ENCODE peak calls at places on chromosomes 3 and 15, in eight cellular contexts. One of them, this sample, is unnamed.

GRCh38 chr3:58608648-58609047 is 31.5 kb upstream of the FAM107A start:
- DNase-seq in activated B cell treated with CpG ODN at 0.5 μM for 24 hours: no peak
- DNase-seq in IMR-90: no peak
- DNase-seq in natural killer cell: no peak
- DNase-seq in fibroblast of pulmonary artery: no peak
- DNase-seq in GM10248: no peak
- DNase-seq in nephron progenitor cell: no peak
- DNase-seq in foreskin fibroblast: no peak
- DNase-seq in this sample: no peak

GRCh38 chr15:64013179-64014043 is 32.9 kb downstream of the DAPK2 start:
- DNase-seq in activated B cell treated with CpG ODN at 0.5 μM for 24 hours: no peak
- DNase-seq in IMR-90: no peak
- DNase-seq in natural killer cell: no peak
- DNase-seq in fibroblast of pulmonary artery: no peak
- DNase-seq in GM10248: no peak
- DNase-seq in nephron progenitor cell: no peak
- DNase-seq in foreskin fibroblast: no peak
- DNase-seq in this sample: no peak

GRCh38 chr3:112043621-112044201 is 9.2 kb downstream of the TMPRSS7 start:
- DNase-seq in activated B cell treated with CpG ODN at 0.5 μM for 24 hours: no peak
- DNase-seq in IMR-90: peak
- DNase-seq in natural killer cell: no peak
- DNase-seq in fibroblast of pulmonary artery: peak
- DNase-seq in GM10248: peak
- DNase-seq in nephron progenitor cell: peak
- DNase-seq in foreskin fibroblast: peak
- DNase-seq in this sample: peak

GRCh38 chr3:138491971-138492370 is 57.6 kb downstream of the ESYT3 start:
- DNase-seq in activated B cell treated with CpG ODN at 0.5 μM for 24 hours: no peak
- DNase-seq in IMR-90: no peak
- DNase-seq in natural killer cell: no peak
- DNase-seq in fibroblast of pulmonary artery: no peak
- DNase-seq in GM10248: no peak
- DNase-seq in nephron progenitor cell: no peak
- DNase-seq in foreskin fibroblast: no peak
- DNase-seq in this sample: no peak

GRCh38 chr3:28973621-28974020 is 307.2 kb upstream of the RBMS3 start:
- DNase-seq in activated B cell treated with CpG ODN at 0.5 μM for 24 hours: no peak
- DNase-seq in IMR-90: no peak
- DNase-seq in natural killer cell: no peak
- DNase-seq in fibroblast of pulmonary artery: no peak
- DNase-seq in GM10248: no peak
- DNase-seq in nephron progenitor cell: no peak
- DNase-seq in foreskin fibroblast: peak
- DNase-seq in this sample: no peak

GRCh38 chr3:81920805-81921204 is 159.4 kb upstream of the GBE1 start:
- DNase-seq in activated B cell treated with CpG ODN at 0.5 μM for 24 hours: no peak
- DNase-seq in IMR-90: no peak
- DNase-seq in natural killer cell: no peak
- DNase-seq in fibroblast of pulmonary artery: peak
- DNase-seq in GM10248: no peak
- DNase-seq in nephron progenitor cell: no peak
- DNase-seq in foreskin fibroblast: no peak
- DNase-seq in this sample: no peak

GRCh38 chr15:77033729-77034619 is 36.9 kb downstream of the TSPAN3 start:
- DNase-seq in activated B cell treated with CpG ODN at 0.5 μM for 24 hours: peak
- DNase-seq in IMR-90: no peak
- DNase-seq in natural killer cell: peak
- DNase-seq in fibroblast of pulmonary artery: no peak
- DNase-seq in GM10248: no peak
- DNase-seq in nephron progenitor cell: no peak
- DNase-seq in foreskin fibroblast: no peak
- DNase-seq in this sample: peak

GRCh38 chr15:38053786-38054185 is 119.3 kb downstream of the TMCO5A start:
- DNase-seq in activated B cell treated with CpG ODN at 0.5 μM for 24 hours: no peak
- DNase-seq in IMR-90: peak
- DNase-seq in natural killer cell: no peak
- DNase-seq in fibroblast of pulmonary artery: no peak
- DNase-seq in GM10248: no peak
- DNase-seq in nephron progenitor cell: no peak
- DNase-seq in foreskin fibroblast: no peak
- DNase-seq in this sample: no peak

GRCh38 chr15:77224352-77224751 is 153.4 kb upstream of the TSPAN3 start:
- DNase-seq in activated B cell treated with CpG ODN at 0.5 μM for 24 hours: no peak
- DNase-seq in IMR-90: no peak
- DNase-seq in natural killer cell: no peak
- DNase-seq in fibroblast of pulmonary artery: no peak
- DNase-seq in GM10248: no peak
- DNase-seq in nephron progenitor cell: no peak
- DNase-seq in foreskin fibroblast: no peak
- DNase-seq in this sample: no peak

GRCh38 chr15:70791248-70791647 is 27.9 kb upstream of the UACA start:
- DNase-seq in activated B cell treated with CpG ODN at 0.5 μM for 24 hours: no peak
- DNase-seq in IMR-90: no peak
- DNase-seq in natural killer cell: no peak
- DNase-seq in fibroblast of pulmonary artery: no peak
- DNase-seq in GM10248: no peak
- DNase-seq in nephron progenitor cell: no peak
- DNase-seq in foreskin fibroblast: no peak
- DNase-seq in this sample: no peak

GRCh38 chr3:110479676-110480075 is 591.9 kb upstream of the NECTIN3 start:
- DNase-seq in activated B cell treated with CpG ODN at 0.5 μM for 24 hours: no peak
- DNase-seq in IMR-90: no peak
- DNase-seq in natural killer cell: no peak
- DNase-seq in fibroblast of pulmonary artery: no peak
- DNase-seq in GM10248: no peak
- DNase-seq in nephron progenitor cell: no peak
- DNase-seq in foreskin fibroblast: no peak
- DNase-seq in this sample: no peak

GRCh38 chr15:52663895-52664294 is 15.3 kb downstream of the ATOSA start:
- DNase-seq in activated B cell treated with CpG ODN at 0.5 μM for 24 hours: no peak
- DNase-seq in IMR-90: no peak
- DNase-seq in natural killer cell: no peak
- DNase-seq in fibroblast of pulmonary artery: no peak
- DNase-seq in GM10248: no peak
- DNase-seq in nephron progenitor cell: no peak
- DNase-seq in foreskin fibroblast: no peak
- DNase-seq in this sample: no peak

GRCh38 chr3:175434591-175434990 is 575.5 kb downstream of the NAALADL2 start:
- DNase-seq in activated B cell treated with CpG ODN at 0.5 μM for 24 hours: no peak
- DNase-seq in IMR-90: peak
- DNase-seq in natural killer cell: no peak
- DNase-seq in fibroblast of pulmonary artery: no peak
- DNase-seq in GM10248: no peak
- DNase-seq in nephron progenitor cell: no peak
- DNase-seq in foreskin fibroblast: no peak
- DNase-seq in this sample: no peak

GRCh38 chr3:38314767-38315487 is 31.7 kb upstream of the XYLB start:
- DNase-seq in activated B cell treated with CpG ODN at 0.5 μM for 24 hours: no peak
- DNase-seq in IMR-90: no peak
- DNase-seq in natural killer cell: no peak
- DNase-seq in fibroblast of pulmonary artery: no peak
- DNase-seq in GM10248: no peak
- DNase-seq in nephron progenitor cell: no peak
- DNase-seq in foreskin fibroblast: no peak
- DNase-seq in this sample: no peak

GRCh38 chr3:182793663-182794454 is 555 bp downstream of the ATP11B start:
- DNase-seq in activated B cell treated with CpG ODN at 0.5 μM for 24 hours: no peak
- DNase-seq in IMR-90: peak
- DNase-seq in natural killer cell: peak
- DNase-seq in fibroblast of pulmonary artery: peak
- DNase-seq in GM10248: no peak
- DNase-seq in nephron progenitor cell: no peak
- DNase-seq in foreskin fibroblast: peak
- DNase-seq in this sample: peak

GRCh38 chr3:67349551-67350174 is 304.7 kb downstream of the SUCLG2 start:
- DNase-seq in activated B cell treated with CpG ODN at 0.5 μM for 24 hours: no peak
- DNase-seq in IMR-90: peak
- DNase-seq in natural killer cell: no peak
- DNase-seq in fibroblast of pulmonary artery: no peak
- DNase-seq in GM10248: peak
- DNase-seq in nephron progenitor cell: no peak
- DNase-seq in foreskin fibroblast: peak
- DNase-seq in this sample: no peak

GRCh38 chr15:85314139-85314538 is 66.3 kb upstream of the AKAP13 start:
- DNase-seq in activated B cell treated with CpG ODN at 0.5 μM for 24 hours: no peak
- DNase-seq in IMR-90: peak
- DNase-seq in natural killer cell: no peak
- DNase-seq in fibroblast of pulmonary artery: no peak
- DNase-seq in GM10248: no peak
- DNase-seq in nephron progenitor cell: no peak
- DNase-seq in foreskin fibroblast: no peak
- DNase-seq in this sample: no peak

GRCh38 chr3:47266709-47267489 is 15.7 kb downstream of the KIF9 start:
- DNase-seq in activated B cell treated with CpG ODN at 0.5 μM for 24 hours: peak
- DNase-seq in IMR-90: peak
- DNase-seq in natural killer cell: no peak
- DNase-seq in fibroblast of pulmonary artery: peak
- DNase-seq in GM10248: peak
- DNase-seq in nephron progenitor cell: no peak
- DNase-seq in foreskin fibroblast: peak
- DNase-seq in this sample: no peak

GRCh38 chr3:23937296-23937695 is 7.8 kb upstream of the NR1D2 start:
- DNase-seq in activated B cell treated with CpG ODN at 0.5 μM for 24 hours: no peak
- DNase-seq in IMR-90: no peak
- DNase-seq in natural killer cell: no peak
- DNase-seq in fibroblast of pulmonary artery: no peak
- DNase-seq in GM10248: no peak
- DNase-seq in nephron progenitor cell: no peak
- DNase-seq in foreskin fibroblast: no peak
- DNase-seq in this sample: no peak

GRCh38 chr3:58568572-58569286 is 8.5 kb downstream of the FAM107A start:
- DNase-seq in activated B cell treated with CpG ODN at 0.5 μM for 24 hours: peak
- DNase-seq in IMR-90: peak
- DNase-seq in natural killer cell: peak
- DNase-seq in fibroblast of pulmonary artery: peak
- DNase-seq in GM10248: peak
- DNase-seq in nephron progenitor cell: peak
- DNase-seq in foreskin fibroblast: peak
- DNase-seq in this sample: peak

GRCh38 chr3:61627768-61628185 is 66.4 kb downstream of the PTPRG start:
- DNase-seq in activated B cell treated with CpG ODN at 0.5 μM for 24 hours: no peak
- DNase-seq in IMR-90: peak
- DNase-seq in natural killer cell: no peak
- DNase-seq in fibroblast of pulmonary artery: peak
- DNase-seq in GM10248: no peak
- DNase-seq in nephron progenitor cell: no peak
- DNase-seq in foreskin fibroblast: peak
- DNase-seq in this sample: no peak

DNA sequence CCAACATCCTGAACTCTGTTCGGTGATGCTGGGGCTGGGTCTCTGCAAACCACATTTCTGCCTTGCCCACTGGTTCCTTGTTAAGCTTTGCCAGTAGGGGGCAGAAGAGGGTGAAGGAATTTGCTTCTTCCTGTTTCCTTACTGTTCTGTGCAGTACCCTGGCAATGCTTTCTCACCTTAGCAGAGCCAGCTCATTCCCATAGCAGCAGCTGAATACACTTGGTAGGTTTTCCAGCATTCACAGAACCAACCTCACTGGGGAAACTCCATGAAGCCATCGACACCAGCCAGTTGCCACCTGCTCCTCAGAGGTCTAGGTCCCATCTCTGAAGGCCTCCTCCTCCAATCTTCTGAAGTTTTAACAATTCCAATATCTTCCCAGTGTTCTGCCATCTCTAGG is 308.4 kb downstream of the PDCD6IP start:
- DNase-seq in activated B cell treated with CpG ODN at 0.5 μM for 24 hours: no peak
- DNase-seq in IMR-90: no peak
- DNase-seq in natural killer cell: no peak
- DNase-seq in fibroblast of pulmonary artery: peak
- DNase-seq in GM10248: peak
- DNase-seq in nephron progenitor cell: peak
- DNase-seq in foreskin fibroblast: no peak
- DNase-seq in this sample: peak
- TF ChIP-seq CTCF in activated B cell treated with CpG ODN at 0.5 μM for 24 hours: no peak
- TF ChIP-seq CTCF in IMR-90: peak
- TF ChIP-seq CTCF in natural killer cell: no peak
- TF ChIP-seq CTCF in fibroblast of pulmonary artery: peak
- TF ChIP-seq CTCF in GM10248: peak
- TF ChIP-seq CTCF in nephron progenitor cell: peak
- TF ChIP-seq CTCF in foreskin fibroblast: peak
- TF ChIP-seq CTCF in this sample: peak

GRCh38 chr3:125050486-125051172 is 5.2 kb downstream of the HEG1 start:
- DNase-seq in activated B cell treated with CpG ODN at 0.5 μM for 24 hours: no peak
- DNase-seq in IMR-90: no peak
- DNase-seq in natural killer cell: no peak
- DNase-seq in fibroblast of pulmonary artery: no peak
- DNase-seq in GM10248: no peak
- DNase-seq in nephron progenitor cell: no peak
- DNase-seq in foreskin fibroblast: no peak
- DNase-seq in this sample: no peak
- TF ChIP-seq CTCF in activated B cell treated with CpG ODN at 0.5 μM for 24 hours: no peak
- TF ChIP-seq CTCF in IMR-90: no peak
- TF ChIP-seq CTCF in natural killer cell: no peak
- TF ChIP-seq CTCF in fibroblast of pulmonary artery: no peak
- TF ChIP-seq CTCF in GM10248: no peak
- TF ChIP-seq CTCF in nephron progenitor cell: no peak
- TF ChIP-seq CTCF in foreskin fibroblast: no peak
- TF ChIP-seq CTCF in this sample: no peak

GRCh38 chr3:73520931-73521461 is 103.7 kb downstream of the PDZRN3 start:
- DNase-seq in activated B cell treated with CpG ODN at 0.5 μM for 24 hours: no peak
- DNase-seq in IMR-90: peak
- DNase-seq in natural killer cell: no peak
- DNase-seq in fibroblast of pulmonary artery: no peak
- DNase-seq in GM10248: no peak
- DNase-seq in nephron progenitor cell: no peak
- DNase-seq in foreskin fibroblast: peak
- DNase-seq in this sample: no peak

GRCh38 chr3:73512095-73512494 is 112.6 kb downstream of the PDZRN3 start:
- DNase-seq in activated B cell treated with CpG ODN at 0.5 μM for 24 hours: no peak
- DNase-seq in IMR-90: peak
- DNase-seq in natural killer cell: no peak
- DNase-seq in fibroblast of pulmonary artery: peak
- DNase-seq in GM10248: no peak
- DNase-seq in nephron progenitor cell: no peak
- DNase-seq in foreskin fibroblast: no peak
- DNase-seq in this sample: no peak

GRCh38 chr3:73513260-73513659 is 111.5 kb downstream of the PDZRN3 start:
- DNase-seq in activated B cell treated with CpG ODN at 0.5 μM for 24 hours: no peak
- DNase-seq in IMR-90: no peak
- DNase-seq in natural killer cell: no peak
- DNase-seq in fibroblast of pulmonary artery: no peak
- DNase-seq in GM10248: no peak
- DNase-seq in nephron progenitor cell: no peak
- DNase-seq in foreskin fibroblast: no peak
- DNase-seq in this sample: no peak

GRCh38 chr3:73511555-73511954 is 113.2 kb downstream of the PDZRN3 start:
- DNase-seq in activated B cell treated with CpG ODN at 0.5 μM for 24 hours: no peak
- DNase-seq in IMR-90: no peak
- DNase-seq in natural killer cell: no peak
- DNase-seq in fibroblast of pulmonary artery: no peak
- DNase-seq in GM10248: no peak
- DNase-seq in nephron progenitor cell: no peak
- DNase-seq in foreskin fibroblast: no peak
- DNase-seq in this sample: no peak

GRCh38 chr3:73516656-73517055 is 108.1 kb downstream of the PDZRN3 start:
- DNase-seq in activated B cell treated with CpG ODN at 0.5 μM for 24 hours: no peak
- DNase-seq in IMR-90: peak
- DNase-seq in natural killer cell: no peak
- DNase-seq in fibroblast of pulmonary artery: no peak
- DNase-seq in GM10248: no peak
- DNase-seq in nephron progenitor cell: no peak
- DNase-seq in foreskin fibroblast: no peak
- DNase-seq in this sample: no peak
- TF ChIP-seq CTCF in activated B cell treated with CpG ODN at 0.5 μM for 24 hours: no peak
- TF ChIP-seq CTCF in IMR-90: no peak
- TF ChIP-seq CTCF in natural killer cell: no peak
- TF ChIP-seq CTCF in fibroblast of pulmonary artery: no peak
- TF ChIP-seq CTCF in GM10248: no peak
- TF ChIP-seq CTCF in nephron progenitor cell: no peak
- TF ChIP-seq CTCF in foreskin fibroblast: no peak
- TF ChIP-seq CTCF in this sample: no peak

GRCh38 chr3:12484198-12484982 is at the start of gene TSEN2:
- DNase-seq in activated B cell treated with CpG ODN at 0.5 μM for 24 hours: peak
- DNase-seq in IMR-90: peak
- DNase-seq in natural killer cell: peak
- DNase-seq in fibroblast of pulmonary artery: peak
- DNase-seq in GM10248: peak
- DNase-seq in nephron progenitor cell: peak
- DNase-seq in foreskin fibroblast: peak
- DNase-seq in this sample: peak
- TF ChIP-seq CTCF in activated B cell treated with CpG ODN at 0.5 μM for 24 hours: no peak
- TF ChIP-seq CTCF in IMR-90: peak
- TF ChIP-seq CTCF in natural killer cell: no peak
- TF ChIP-seq CTCF in fibroblast of pulmonary artery: peak
- TF ChIP-seq CTCF in GM10248: peak
- TF ChIP-seq CTCF in nephron progenitor cell: no peak
- TF ChIP-seq CTCF in foreskin fibroblast: no peak
- TF ChIP-seq CTCF in this sample: no peak

This sample was measured in endothelial cell.